ENCODE peak calls at places on chromosomes 2 and 18, in eight cellular contexts. K is fibroblast of pulmonary artery; V is epithelial cell of prostate; H is HCEC 1CT; U is left kidney; N is activated CD4-positive, alpha-beta T cell treated with anti-CD3 and anti-CD28 coated beads, Interleukin-2, amount 50 U/mL, for 24 hours; Y is RPMI7951; R is cardiac fibroblast. Q is an unnamed sample.

GRCh38 chr2:60309941-60310680 is 243.3 kb downstream of the BCL11A start:
- DNase-seq in Y (no peak), N (no peak), K (no peak), H (no peak), R (no peak), V (no peak), U (no peak), Q (no peak)

GRCh38 chr18:46096651-46097300 is 1.3 kb downstream of the ATP5F1A start:
- DNase-seq in U (peak), N (no peak), Y (no peak), R (peak), V (no peak), K (no peak), H (no peak), Q (peak)

GRCh38 chr18:45248240-45248903 is 366.9 kb upstream of the SLC14A2 start:
- DNase-seq in H (no peak), Y (peak), K (peak), N (no peak), R (peak), U (no peak), V (no peak), Q (no peak)

GRCh38 chr2:201320257-201320656 is 36.9 kb downstream of the FLACC1 start:
- DNase-seq in H (no peak), Y (no peak), V (no peak), N (no peak), K (no peak), U (no peak), R (no peak), Q (no peak)

GRCh38 chr2:233331536-233331935 is 22.8 kb upstream of the DGKD start:
- DNase-seq in H (no peak), U (peak), K (no peak), Y (no peak), V (no peak), R (no peak), N (peak), Q (peak)

GRCh38 chr2:238187618-238188548 is 15.6 kb downstream of the ILKAP start:
- DNase-seq in U (peak), V (no peak), R (no peak), Y (no peak), N (no peak), H (no peak), K (no peak), Q (no peak)

GRCh38 chr2:222569826-222570225 is 86.1 kb downstream of the FARSB start:
- DNase-seq in R (peak), K (no peak), U (no peak), Y (no peak), V (no peak), H (peak), N (no peak), Q (no peak)

GRCh38 chr2:152543717-152544116 is 173.5 kb downstream of the PRPF40A start:
- DNase-seq in U (no peak), H (no peak), Y (no peak), K (no peak), N (no peak), V (no peak), R (no peak), Q (no peak)

GRCh38 chr2:229586012-229586411 is 128.3 kb downstream of the DNER start:
- DNase-seq in R (peak), K (peak), H (peak), Y (peak), V (peak), U (no peak), N (no peak), Q (no peak)

GRCh38 chr18:25842665-25843064 is 247.7 kb downstream of the SS18 start:
- DNase-seq in R (no peak), K (no peak), N (no peak), V (no peak), U (peak), Y (peak), H (no peak), Q (no peak)

GRCh38 chr2:105646423-105647076 is 98.2 kb upstream of the NCK2 start:
- DNase-seq in U (no peak), H (no peak), N (no peak), V (no peak), R (no peak), K (no peak), Y (no peak), Q (no peak)

GRCh38 chr18:55165399-55166125 is 206.3 kb upstream of the CCDC68 start:
- DNase-seq in H (no peak), N (no peak), R (no peak), V (no peak), Y (no peak), K (no peak), U (no peak), Q (no peak)

GRCh38 chr2:192655916-192656315 is 461.2 kb upstream of the TMEFF2 start:
- DNase-seq in K (no peak), U (no peak), N (no peak), H (no peak), V (no peak), R (no peak), Y (no peak), Q (no peak)

GRCh38 chr2:43057026-43057741 is 169.2 kb downstream of the ZFP36L2 start:
- DNase-seq in H (no peak), U (no peak), N (no peak), R (no peak), Y (no peak), K (no peak), V (no peak), Q (no peak)

GRCh38 chr2:159840620-159841019 is 42.6 kb upstream of the CD302 start:
- DNase-seq in R (no peak), V (no peak), N (no peak), U (peak), K (peak), Y (no peak), H (no peak), Q (no peak)

GRCh38 chr18:59884331-59884730 is 15.5 kb upstream of the PMAIP1 start:
- DNase-seq in U (peak), H (no peak), V (no peak), Y (no peak), R (no peak), N (no peak), K (no peak), Q (no peak)

GRCh38 chr2:15385184-15385583 is 175.9 kb downstream of the NBAS start:
- DNase-seq in H (no peak), Y (no peak), R (no peak), N (no peak), K (no peak), V (no peak), U (no peak), Q (no peak)

GRCh38 chr2:69012310-69013122 is 463 bp upstream of the ANTXR1 start:
- DNase-seq in H (peak), U (no peak), K (peak), Y (peak), V (no peak), N (peak), R (peak), Q (peak)

GRCh38 chr2:217846321-217846743 is 156.5 kb downstream of the TNS1 start:
- DNase-seq in K (no peak), V (no peak), R (no peak), H (no peak), U (no peak), Y (peak), N (no peak), Q (no peak)

GRCh38 chr2:161426788-161427412 is 10.8 kb downstream of the TBR1 start:
- DNase-seq in V (no peak), K (peak), U (peak), R (peak), H (no peak), N (no peak), Y (peak), Q (no peak)

GRCh38 chr2:97267411-97268074 is 154.6 kb downstream of the ANKRD36 start:
- DNase-seq in U (peak), V (no peak), H (peak), R (no peak), K (no peak), Y (peak), N (no peak), Q (no peak)

GRCh38 chr2:26712486-26713465 is 20.3 kb downstream of the KCNK3 start:
- DNase-seq in N (no peak), Y (peak), R (no peak), V (no peak), H (no peak), U (no peak), K (no peak), Q (no peak)

GRCh38 chr2:23506460-23507266 is 121.7 kb downstream of the KLHL29 start:
- DNase-seq in H (no peak), R (peak), K (peak), Y (no peak), U (no peak), V (no peak), N (no peak), Q (no peak)

Q was measured in NAMALWA.